ENCODE peak calls at places on chromosomes 11 and 22, in five cellular contexts. X is CD8-positive, alpha-beta T cell; I is upper lobe of right lung; T is activated naive CD8-positive, alpha-beta T cell treated with anti-CD3 and anti-CD28 coated beads, Interleukin-2, amount 50 U/mL, for 24 hours; U is AG04450. O is an unnamed sample.

GRCh38 chr22:45229181-45229580 is 11.5 kb downstream of the KIAA0930 start:
- DNase-seq in X (no peak), I (no peak), U (no peak), T (no peak), O (no peak)

GRCh38 chr11:117219001-117219400 is 12.9 kb downstream of the PCSK7 start:
- DNase-seq in X (no peak), U (no peak), T (no peak), I (peak), O (no peak)

GRCh38 chr22:44460287-44461082 is 37.5 kb downstream of the RTL6 start:
- DNase-seq in T (no peak), X (no peak), I (no peak), U (no peak), O (no peak)

GRCh38 chr11:72629266-72629665 is 45.0 kb downstream of the PDE2A start:
- DNase-seq in I (no peak), U (no peak), X (no peak), T (no peak), O (no peak)

GRCh38 chr22:19871023-19871844 is 16.6 kb upstream of the GNB1L start:
- DNase-seq in I (peak), U (no peak), X (no peak), T (no peak), O (peak)

GRCh38 chr11:9263840-9264380 is 1.2 kb downstream of the DENND5A start:
- DNase-seq in X (no peak), I (no peak), U (no peak), T (peak), O (no peak)

GRCh38 chr22:35930933-35931332 is 97.7 kb downstream of the RBFOX2 start:
- DNase-seq in I (no peak), T (no peak), X (no peak), U (peak), O (no peak)

GRCh38 chr11:126182787-126183445 is 28.5 kb downstream of the RPUSD4 start:
- DNase-seq in X (no peak), U (no peak), T (no peak), I (no peak), O (no peak)